ENCODE peak calls at places on chromosomes 5 and 9, in seven cellular contexts. K, X, U, Q, A, M and I are unnamed samples.

GRCh38 chr5:127006711-127007110 is 23.6 kb downstream of the MARCHF3 start:
- DNase-seq in K (no peak), X (no peak), U (no peak), Q (no peak), A (no peak), M (no peak), I (no peak)

GRCh38 chr9:98801562-98801961 is 5.2 kb upstream of the ANKS6 start:
- DNase-seq in K (no peak), X (no peak), U (no peak), Q (no peak), A (no peak), M (no peak), I (no peak)

GRCh38 chr9:72139233-72139632 is 10.0 kb upstream of the GDA start:
- DNase-seq in K (no peak), X (no peak), U (no peak), Q (no peak), A (no peak), M (no peak), I (no peak)

GRCh38 chr9:127523312-127523851 is 72.1 kb downstream of the LRSAM1 start:
- DNase-seq in K (no peak), X (no peak), U (peak; percentile 33), Q (no peak), A (peak; percentile 59), M (no peak), I (no peak)

GRCh38 chr9:14106699-14107098 is 207.2 kb downstream of the NFIB start:
- DNase-seq in K (no peak), X (no peak), U (no peak), Q (no peak), A (no peak), M (no peak), I (no peak)

GRCh38 chr5:88486466-88486865 is 217.8 kb upstream of the TMEM161B start:
- DNase-seq in K (no peak), X (no peak), U (no peak), Q (no peak), A (no peak), M (no peak), I (no peak)

GRCh38 chr5:2877520-2877919 is 126.0 kb upstream of the IRX2 start:
- DNase-seq in K (peak; percentile 79), X (no peak), U (no peak), Q (no peak), A (no peak), M (no peak), I (no peak)

GRCh38 chr9:93601666-93602065 is 25.3 kb downstream of the PHF2 start:
- DNase-seq in K (no peak), X (no peak), U (no peak), Q (peak; percentile 45), A (no peak), M (no peak), I (no peak)

GRCh38 chr5:6354848-6355247 is 23.5 kb downstream of the MED10 start:
- DNase-seq in K (no peak), X (no peak), U (no peak), Q (no peak), A (no peak), M (no peak), I (no peak)

GRCh38 chr5:179385892-179386291 is 40.6 kb upstream of the ADAMTS2 start:
- DNase-seq in K (no peak), X (no peak), U (no peak), Q (peak; percentile 31), A (no peak), M (no peak), I (no peak)

GRCh38 chr9:87322840-87323635 is 174.6 kb upstream of the DAPK1 start:
- DNase-seq in K (no peak), X (no peak), U (no peak), Q (no peak), A (no peak), M (no peak), I (no peak)

GRCh38 chr5:141701341-141702119 is 19.5 kb upstream of the ARAP3 start:
- DNase-seq in K (no peak), X (no peak), U (no peak), Q (peak; percentile 60), A (no peak), M (no peak), I (no peak)

GRCh38 chr5:72160299-72160698 is 53.0 kb downstream of the MAP1B start:
- DNase-seq in K (no peak), X (no peak), U (no peak), Q (no peak), A (no peak), M (no peak), I (no peak)

GRCh38 chr5:169545762-169546161 is 37.8 kb upstream of the SPDL1 start:
- DNase-seq in K (no peak), X (no peak), U (no peak), Q (no peak), A (no peak), M (no peak), I (no peak)

GRCh38 chr9:114416290-114416689 is 28.5 kb upstream of the AKNA start:
- DNase-seq in K (no peak), X (no peak), U (no peak), Q (no peak), A (no peak), M (no peak), I (no peak)

GRCh38 chr5:175696139-175696854 is 38.4 kb downstream of the HRH2 start:
- DNase-seq in K (no peak), X (no peak), U (peak; percentile 78), Q (peak; percentile 95), A (peak; percentile 67), M (peak; percentile 45), I (no peak)

GRCh38 chr5:141382469-141383294 is at the start of gene PCDHGA7:
- DNase-seq in K (no peak), X (no peak), U (no peak), Q (no peak), A (no peak), M (no peak), I (no peak)

GRCh38 chr5:111685969-111686368 is 71.0 kb downstream of the NREP start:
- DNase-seq in K (no peak), X (no peak), U (no peak), Q (no peak), A (peak; percentile 46), M (no peak), I (no peak)

GRCh38 chr9:125240649-125240999 is 519 bp downstream of the HSPA5 start:
- DNase-seq in K (no peak), X (no peak), U (peak; percentile 22), Q (peak; percentile 88), A (peak; percentile 55), M (peak; percentile 9), I (no peak)

GRCh38 chr9:33861917-33862453 is 45.0 kb downstream of the UBE2R2 start:
- DNase-seq in K (no peak), X (no peak), U (no peak), Q (no peak), A (no peak), M (no peak), I (no peak)

GRCh38 chr5:123755587-123756324 is 243.8 kb downstream of the CSNK1G3 start:
- DNase-seq in K (no peak), X (peak; percentile 54), U (no peak), Q (no peak), A (no peak), M (no peak), I (peak; percentile 37)

GRCh38 chr5:32531885-32532520 is 53.4 kb upstream of the SUB1 start:
- DNase-seq in K (peak; percentile 15), X (peak; percentile 73), U (no peak), Q (no peak), A (peak; percentile 66), M (peak; percentile 31), I (peak; percentile 17)

GRCh38 chr9:16950051-16950450 is 79.6 kb upstream of the BNC2 start:
- DNase-seq in K (no peak), X (no peak), U (no peak), Q (no peak), A (no peak), M (no peak), I (no peak)

GRCh38 chr9:6086006-6086655 is 70.7 kb upstream of the RANBP6 start:
- DNase-seq in K (no peak), X (no peak), U (no peak), Q (no peak), A (no peak), M (no peak), I (no peak)

GRCh38 chr9:88803551-88804288 is 187.5 kb upstream of the S1PR3 start:
- DNase-seq in K (no peak), X (no peak), U (no peak), Q (no peak), A (no peak), M (no peak), I (no peak)

GRCh38 chr5:98483301-98483700 is 290.2 kb upstream of the RGMB start:
- DNase-seq in K (no peak), X (peak; percentile 71), U (no peak), Q (no peak), A (no peak), M (no peak), I (peak; percentile 93)

GRCh38 chr5:17230808-17231525 is 13.5 kb downstream of the BASP1 start:
- DNase-seq in K (no peak), X (no peak), U (no peak), Q (no peak), A (no peak), M (no peak), I (no peak)

GRCh38 chr5:56456002-56456401 is 222.9 kb upstream of the ANKRD55 start:
- DNase-seq in K (no peak), X (peak; percentile 8), U (no peak), Q (peak; percentile 5), A (no peak), M (no peak), I (no peak)

GRCh38 chr9:87662808-87663528 is 63.0 kb upstream of the CTSL start:
- DNase-seq in K (peak; percentile 45), X (peak; percentile 78), U (peak; percentile 81), Q (peak; percentile 90), A (peak; percentile 40), M (no peak), I (peak; percentile 30)

GRCh38 chr5:73298251-73299016 is 125.4 kb downstream of the TMEM174 start:
- DNase-seq in K (no peak), X (no peak), U (no peak), Q (no peak), A (no peak), M (no peak), I (no peak)